ENCODE peak calls at places on chromosomes 13 and 19, in nine cellular contexts. One of them, this sample, is unnamed.

GRCh38 chr19:8390617-8390981 is 439 bp downstream of the RAB11B start:
- DNase-seq in psoas muscle: peak
- DNase-seq in stimulated activated CD8-positive, alpha-beta memory T cell treated with anti-CD3 and anti-CD28 coated beads, Interleukin-7, amount 100 ng/mL, for 1 hour: peak
- DNase-seq in NCI-H2081: peak
- DNase-seq in WTC11: peak
- DNase-seq in dermis microvascular lymphatic vessel endothelial cell: peak
- DNase-seq in NCI-H510A treated with DMSO at 0.1 percent for 48 hours: peak
- DNase-seq in cardiac fibroblast: peak
- DNase-seq in SHP77 treated with DMSO at 0.1 percent for 48 hours: peak
- DNase-seq in this sample: peak

GRCh38 chr19:34120846-34121639 is 51.3 kb upstream of the LSM14A start:
- DNase-seq in dermis microvascular lymphatic vessel endothelial cell: peak
- DNase-seq in SHP77 treated with DMSO at 0.1 percent for 48 hours: no peak
- DNase-seq in NCI-H2081: no peak
- DNase-seq in stimulated activated CD8-positive, alpha-beta memory T cell treated with anti-CD3 and anti-CD28 coated beads, Interleukin-7, amount 100 ng/mL, for 1 hour: peak
- DNase-seq in psoas muscle: no peak
- DNase-seq in NCI-H510A treated with DMSO at 0.1 percent for 48 hours: no peak
- DNase-seq in WTC11: peak
- DNase-seq in cardiac fibroblast: peak
- DNase-seq in this sample: no peak

GRCh38 chr19:36605101-36605838 is at the start of gene ZNF382:
- DNase-seq in dermis microvascular lymphatic vessel endothelial cell: peak
- DNase-seq in NCI-H2081: peak
- DNase-seq in stimulated activated CD8-positive, alpha-beta memory T cell treated with anti-CD3 and anti-CD28 coated beads, Interleukin-7, amount 100 ng/mL, for 1 hour: peak
- DNase-seq in SHP77 treated with DMSO at 0.1 percent for 48 hours: no peak
- DNase-seq in cardiac fibroblast: peak
- DNase-seq in psoas muscle: peak
- DNase-seq in NCI-H510A treated with DMSO at 0.1 percent for 48 hours: no peak
- DNase-seq in WTC11: peak
- DNase-seq in this sample: peak

GRCh38 chr19:45283443-45284033 is 32.5 kb downstream of the MARK4 start:
- DNase-seq in dermis microvascular lymphatic vessel endothelial cell: no peak
- DNase-seq in SHP77 treated with DMSO at 0.1 percent for 48 hours: no peak
- DNase-seq in psoas muscle: no peak
- DNase-seq in NCI-H2081: no peak
- DNase-seq in stimulated activated CD8-positive, alpha-beta memory T cell treated with anti-CD3 and anti-CD28 coated beads, Interleukin-7, amount 100 ng/mL, for 1 hour: no peak
- DNase-seq in cardiac fibroblast: no peak
- DNase-seq in WTC11: no peak
- DNase-seq in NCI-H510A treated with DMSO at 0.1 percent for 48 hours: no peak
- DNase-seq in this sample: no peak

GRCh38 chr19:51709575-51709974 is 14.2 kb downstream of the HAS1 start:
- DNase-seq in NCI-H2081: no peak
- DNase-seq in cardiac fibroblast: no peak
- DNase-seq in dermis microvascular lymphatic vessel endothelial cell: no peak
- DNase-seq in SHP77 treated with DMSO at 0.1 percent for 48 hours: no peak
- DNase-seq in psoas muscle: no peak
- DNase-seq in stimulated activated CD8-positive, alpha-beta memory T cell treated with anti-CD3 and anti-CD28 coated beads, Interleukin-7, amount 100 ng/mL, for 1 hour: no peak
- DNase-seq in NCI-H510A treated with DMSO at 0.1 percent for 48 hours: no peak
- DNase-seq in WTC11: no peak
- DNase-seq in this sample: no peak

GRCh38 chr19:36059180-36059910 is 4.6 kb downstream of the WDR62 start:
- DNase-seq in SHP77 treated with DMSO at 0.1 percent for 48 hours: no peak
- DNase-seq in stimulated activated CD8-positive, alpha-beta memory T cell treated with anti-CD3 and anti-CD28 coated beads, Interleukin-7, amount 100 ng/mL, for 1 hour: no peak
- DNase-seq in cardiac fibroblast: no peak
- DNase-seq in WTC11: no peak
- DNase-seq in dermis microvascular lymphatic vessel endothelial cell: no peak
- DNase-seq in NCI-H2081: no peak
- DNase-seq in psoas muscle: no peak
- DNase-seq in NCI-H510A treated with DMSO at 0.1 percent for 48 hours: no peak
- DNase-seq in this sample: no peak

GRCh38 chr19:14305706-14306105 is 75.5 kb upstream of the ADGRE5 start:
- DNase-seq in WTC11: no peak
- DNase-seq in psoas muscle: no peak
- DNase-seq in dermis microvascular lymphatic vessel endothelial cell: no peak
- DNase-seq in cardiac fibroblast: no peak
- DNase-seq in stimulated activated CD8-positive, alpha-beta memory T cell treated with anti-CD3 and anti-CD28 coated beads, Interleukin-7, amount 100 ng/mL, for 1 hour: no peak
- DNase-seq in NCI-H510A treated with DMSO at 0.1 percent for 48 hours: no peak
- DNase-seq in NCI-H2081: no peak
- DNase-seq in SHP77 treated with DMSO at 0.1 percent for 48 hours: no peak
- DNase-seq in this sample: no peak

GRCh38 chr19:16496613-16496983 is 404 bp downstream of the C19orf44 start:
- DNase-seq in psoas muscle: peak
- DNase-seq in cardiac fibroblast: peak
- DNase-seq in dermis microvascular lymphatic vessel endothelial cell: peak
- DNase-seq in stimulated activated CD8-positive, alpha-beta memory T cell treated with anti-CD3 and anti-CD28 coated beads, Interleukin-7, amount 100 ng/mL, for 1 hour: no peak
- DNase-seq in NCI-H510A treated with DMSO at 0.1 percent for 48 hours: no peak
- DNase-seq in SHP77 treated with DMSO at 0.1 percent for 48 hours: no peak
- DNase-seq in NCI-H2081: no peak
- DNase-seq in WTC11: no peak
- DNase-seq in this sample: no peak

GRCh38 chr19:47356900-47357299 is 7.8 kb downstream of the DHX34 start:
- DNase-seq in WTC11: no peak
- DNase-seq in psoas muscle: no peak
- DNase-seq in SHP77 treated with DMSO at 0.1 percent for 48 hours: no peak
- DNase-seq in NCI-H510A treated with DMSO at 0.1 percent for 48 hours: no peak
- DNase-seq in dermis microvascular lymphatic vessel endothelial cell: no peak
- DNase-seq in stimulated activated CD8-positive, alpha-beta memory T cell treated with anti-CD3 and anti-CD28 coated beads, Interleukin-7, amount 100 ng/mL, for 1 hour: no peak
- DNase-seq in NCI-H2081: no peak
- DNase-seq in cardiac fibroblast: no peak
- DNase-seq in this sample: no peak

GRCh38 chr13:31009166-31009565 is 76.7 kb downstream of the TEX26 start:
- DNase-seq in NCI-H2081: no peak
- DNase-seq in stimulated activated CD8-positive, alpha-beta memory T cell treated with anti-CD3 and anti-CD28 coated beads, Interleukin-7, amount 100 ng/mL, for 1 hour: no peak
- DNase-seq in dermis microvascular lymphatic vessel endothelial cell: no peak
- DNase-seq in psoas muscle: no peak
- DNase-seq in SHP77 treated with DMSO at 0.1 percent for 48 hours: no peak
- DNase-seq in WTC11: no peak
- DNase-seq in cardiac fibroblast: no peak
- DNase-seq in NCI-H510A treated with DMSO at 0.1 percent for 48 hours: no peak
- DNase-seq in this sample: no peak

GRCh38 chr19:7534531-7534980 is 961 bp upstream of the PNPLA6 start:
- DNase-seq in stimulated activated CD8-positive, alpha-beta memory T cell treated with anti-CD3 and anti-CD28 coated beads, Interleukin-7, amount 100 ng/mL, for 1 hour: no peak
- DNase-seq in dermis microvascular lymphatic vessel endothelial cell: peak
- DNase-seq in NCI-H2081: peak
- DNase-seq in psoas muscle: peak
- DNase-seq in SHP77 treated with DMSO at 0.1 percent for 48 hours: peak
- DNase-seq in WTC11: peak
- DNase-seq in cardiac fibroblast: peak
- DNase-seq in NCI-H510A treated with DMSO at 0.1 percent for 48 hours: peak
- DNase-seq in this sample: peak

GRCh38 chr13:43136940-43137574 is 113.7 kb downstream of the DNAJC15 start:
- DNase-seq in psoas muscle: no peak
- DNase-seq in WTC11: no peak
- DNase-seq in NCI-H2081: no peak
- DNase-seq in cardiac fibroblast: no peak
- DNase-seq in stimulated activated CD8-positive, alpha-beta memory T cell treated with anti-CD3 and anti-CD28 coated beads, Interleukin-7, amount 100 ng/mL, for 1 hour: no peak
- DNase-seq in NCI-H510A treated with DMSO at 0.1 percent for 48 hours: no peak
- DNase-seq in SHP77 treated with DMSO at 0.1 percent for 48 hours: no peak
- DNase-seq in dermis microvascular lymphatic vessel endothelial cell: no peak
- DNase-seq in this sample: no peak

GRCh38 chr19:17329061-17329767 is 5.4 kb downstream of the ANO8 start:
- DNase-seq in dermis microvascular lymphatic vessel endothelial cell: no peak
- DNase-seq in NCI-H2081: no peak
- DNase-seq in WTC11: peak
- DNase-seq in SHP77 treated with DMSO at 0.1 percent for 48 hours: no peak
- DNase-seq in stimulated activated CD8-positive, alpha-beta memory T cell treated with anti-CD3 and anti-CD28 coated beads, Interleukin-7, amount 100 ng/mL, for 1 hour: no peak
- DNase-seq in cardiac fibroblast: no peak
- DNase-seq in NCI-H510A treated with DMSO at 0.1 percent for 48 hours: no peak
- DNase-seq in psoas muscle: no peak
- DNase-seq in this sample: no peak

GRCh38 chr19:5093297-5093858 is 124.5 kb downstream of the KDM4B start:
- DNase-seq in cardiac fibroblast: peak
- DNase-seq in NCI-H510A treated with DMSO at 0.1 percent for 48 hours: no peak
- DNase-seq in stimulated activated CD8-positive, alpha-beta memory T cell treated with anti-CD3 and anti-CD28 coated beads, Interleukin-7, amount 100 ng/mL, for 1 hour: no peak
- DNase-seq in WTC11: no peak
- DNase-seq in psoas muscle: no peak
- DNase-seq in NCI-H2081: no peak
- DNase-seq in dermis microvascular lymphatic vessel endothelial cell: no peak
- DNase-seq in SHP77 treated with DMSO at 0.1 percent for 48 hours: peak
- DNase-seq in this sample: no peak

GRCh38 chr13:30737511-30738342 is 2.4 kb downstream of the ALOX5AP start:
- DNase-seq in SHP77 treated with DMSO at 0.1 percent for 48 hours: no peak
- DNase-seq in NCI-H2081: no peak
- DNase-seq in stimulated activated CD8-positive, alpha-beta memory T cell treated with anti-CD3 and anti-CD28 coated beads, Interleukin-7, amount 100 ng/mL, for 1 hour: no peak
- DNase-seq in NCI-H510A treated with DMSO at 0.1 percent for 48 hours: no peak
- DNase-seq in cardiac fibroblast: no peak
- DNase-seq in dermis microvascular lymphatic vessel endothelial cell: no peak
- DNase-seq in WTC11: no peak
- DNase-seq in psoas muscle: no peak
- DNase-seq in this sample: no peak

GRCh38 chr19:2806736-2807378 is 12.8 kb upstream of the ZNF554 start:
- DNase-seq in WTC11: no peak
- DNase-seq in dermis microvascular lymphatic vessel endothelial cell: no peak
- DNase-seq in psoas muscle: no peak
- DNase-seq in SHP77 treated with DMSO at 0.1 percent for 48 hours: no peak
- DNase-seq in cardiac fibroblast: no peak
- DNase-seq in NCI-H2081: no peak
- DNase-seq in stimulated activated CD8-positive, alpha-beta memory T cell treated with anti-CD3 and anti-CD28 coated beads, Interleukin-7, amount 100 ng/mL, for 1 hour: no peak
- DNase-seq in NCI-H510A treated with DMSO at 0.1 percent for 48 hours: no peak
- DNase-seq in this sample: no peak

GRCh38 chr19:58229255-58229639 is 533 bp downstream of the ZNF544 start:
- DNase-seq in NCI-H2081: peak
- DNase-seq in SHP77 treated with DMSO at 0.1 percent for 48 hours: no peak
- DNase-seq in WTC11: peak
- DNase-seq in NCI-H510A treated with DMSO at 0.1 percent for 48 hours: no peak
- DNase-seq in cardiac fibroblast: peak
- DNase-seq in psoas muscle: no peak
- DNase-seq in dermis microvascular lymphatic vessel endothelial cell: peak
- DNase-seq in stimulated activated CD8-positive, alpha-beta memory T cell treated with anti-CD3 and anti-CD28 coated beads, Interleukin-7, amount 100 ng/mL, for 1 hour: no peak
- DNase-seq in this sample: no peak

GRCh38 chr13:43009506-43009905 is 13.9 kb upstream of the DNAJC15 start:
- DNase-seq in WTC11: no peak
- DNase-seq in NCI-H510A treated with DMSO at 0.1 percent for 48 hours: no peak
- DNase-seq in psoas muscle: no peak
- DNase-seq in SHP77 treated with DMSO at 0.1 percent for 48 hours: no peak
- DNase-seq in NCI-H2081: no peak
- DNase-seq in dermis microvascular lymphatic vessel endothelial cell: no peak
- DNase-seq in stimulated activated CD8-positive, alpha-beta memory T cell treated with anti-CD3 and anti-CD28 coated beads, Interleukin-7, amount 100 ng/mL, for 1 hour: no peak
- DNase-seq in cardiac fibroblast: no peak
- DNase-seq in this sample: no peak

GRCh38 chr19:53813996-53814395 is 10.1 kb downstream of the NLRP12 start:
- DNase-seq in NCI-H510A treated with DMSO at 0.1 percent for 48 hours: no peak
- DNase-seq in stimulated activated CD8-positive, alpha-beta memory T cell treated with anti-CD3 and anti-CD28 coated beads, Interleukin-7, amount 100 ng/mL, for 1 hour: no peak
- DNase-seq in WTC11: no peak
- DNase-seq in SHP77 treated with DMSO at 0.1 percent for 48 hours: no peak
- DNase-seq in cardiac fibroblast: no peak
- DNase-seq in psoas muscle: no peak
- DNase-seq in dermis microvascular lymphatic vessel endothelial cell: no peak
- DNase-seq in NCI-H2081: no peak
- DNase-seq in this sample: no peak

GRCh38 chr19:13102666-13103584 is at the start of gene LYL1:
- DNase-seq in NCI-H510A treated with DMSO at 0.1 percent for 48 hours: no peak
- DNase-seq in stimulated activated CD8-positive, alpha-beta memory T cell treated with anti-CD3 and anti-CD28 coated beads, Interleukin-7, amount 100 ng/mL, for 1 hour: no peak
- DNase-seq in NCI-H2081: no peak
- DNase-seq in psoas muscle: peak
- DNase-seq in WTC11: peak
- DNase-seq in SHP77 treated with DMSO at 0.1 percent for 48 hours: no peak
- DNase-seq in dermis microvascular lymphatic vessel endothelial cell: peak
- DNase-seq in cardiac fibroblast: peak
- DNase-seq in this sample: peak

GRCh38 chr13:32174366-32174765 is 140.8 kb downstream of the ZAR1L start:
- DNase-seq in psoas muscle: no peak
- DNase-seq in WTC11: no peak
- DNase-seq in dermis microvascular lymphatic vessel endothelial cell: no peak
- DNase-seq in NCI-H2081: no peak
- DNase-seq in stimulated activated CD8-positive, alpha-beta memory T cell treated with anti-CD3 and anti-CD28 coated beads, Interleukin-7, amount 100 ng/mL, for 1 hour: no peak
- DNase-seq in SHP77 treated with DMSO at 0.1 percent for 48 hours: no peak
- DNase-seq in cardiac fibroblast: no peak
- DNase-seq in NCI-H510A treated with DMSO at 0.1 percent for 48 hours: no peak
- DNase-seq in this sample: no peak

GRCh38 chr13:64164435-64164834 is 2748.8 kb upstream of the PCDH20 start:
- DNase-seq in psoas muscle: peak
- DNase-seq in dermis microvascular lymphatic vessel endothelial cell: no peak
- DNase-seq in NCI-H510A treated with DMSO at 0.1 percent for 48 hours: no peak
- DNase-seq in WTC11: no peak
- DNase-seq in stimulated activated CD8-positive, alpha-beta memory T cell treated with anti-CD3 and anti-CD28 coated beads, Interleukin-7, amount 100 ng/mL, for 1 hour: no peak
- DNase-seq in cardiac fibroblast: no peak
- DNase-seq in NCI-H2081: no peak
- DNase-seq in SHP77 treated with DMSO at 0.1 percent for 48 hours: no peak
- DNase-seq in this sample: no peak

GRCh38 chr19:44626067-44626624 is 12.8 kb downstream of the IGSF23 start:
- DNase-seq in NCI-H2081: no peak
- DNase-seq in WTC11: no peak
- DNase-seq in SHP77 treated with DMSO at 0.1 percent for 48 hours: no peak
- DNase-seq in NCI-H510A treated with DMSO at 0.1 percent for 48 hours: no peak
- DNase-seq in stimulated activated CD8-positive, alpha-beta memory T cell treated with anti-CD3 and anti-CD28 coated beads, Interleukin-7, amount 100 ng/mL, for 1 hour: no peak
- DNase-seq in psoas muscle: no peak
- DNase-seq in dermis microvascular lymphatic vessel endothelial cell: peak
- DNase-seq in cardiac fibroblast: peak
- DNase-seq in this sample: peak

GRCh38 chr13:27080018-27080948 is 91.3 kb downstream of the USP12 start:
- DNase-seq in stimulated activated CD8-positive, alpha-beta memory T cell treated with anti-CD3 and anti-CD28 coated beads, Interleukin-7, amount 100 ng/mL, for 1 hour: no peak
- DNase-seq in NCI-H2081: no peak
- DNase-seq in NCI-H510A treated with DMSO at 0.1 percent for 48 hours: no peak
- DNase-seq in dermis microvascular lymphatic vessel endothelial cell: no peak
- DNase-seq in psoas muscle: no peak
- DNase-seq in WTC11: no peak
- DNase-seq in cardiac fibroblast: no peak
- DNase-seq in SHP77 treated with DMSO at 0.1 percent for 48 hours: no peak
- DNase-seq in this sample: no peak

GRCh38 chr19:55452381-55453325 is 8.8 kb downstream of the ISOC2 start:
- DNase-seq in psoas muscle: peak
- DNase-seq in dermis microvascular lymphatic vessel endothelial cell: peak
- DNase-seq in stimulated activated CD8-positive, alpha-beta memory T cell treated with anti-CD3 and anti-CD28 coated beads, Interleukin-7, amount 100 ng/mL, for 1 hour: no peak
- DNase-seq in NCI-H2081: peak
- DNase-seq in SHP77 treated with DMSO at 0.1 percent for 48 hours: peak
- DNase-seq in cardiac fibroblast: peak
- DNase-seq in NCI-H510A treated with DMSO at 0.1 percent for 48 hours: no peak
- DNase-seq in WTC11: peak
- DNase-seq in this sample: no peak

GRCh38 chr13:81446441-81446840 is 1105.5 kb upstream of the SPRY2 start:
- DNase-seq in cardiac fibroblast: no peak
- DNase-seq in dermis microvascular lymphatic vessel endothelial cell: no peak
- DNase-seq in WTC11: no peak
- DNase-seq in psoas muscle: no peak
- DNase-seq in stimulated activated CD8-positive, alpha-beta memory T cell treated with anti-CD3 and anti-CD28 coated beads, Interleukin-7, amount 100 ng/mL, for 1 hour: no peak
- DNase-seq in NCI-H2081: no peak
- DNase-seq in SHP77 treated with DMSO at 0.1 percent for 48 hours: no peak
- DNase-seq in NCI-H510A treated with DMSO at 0.1 percent for 48 hours: no peak
- DNase-seq in this sample: no peak

GRCh38 chr13:98540476-98540875 is 36.4 kb downstream of the STK24 start:
- DNase-seq in stimulated activated CD8-positive, alpha-beta memory T cell treated with anti-CD3 and anti-CD28 coated beads, Interleukin-7, amount 100 ng/mL, for 1 hour: no peak
- DNase-seq in cardiac fibroblast: peak
- DNase-seq in SHP77 treated with DMSO at 0.1 percent for 48 hours: no peak
- DNase-seq in dermis microvascular lymphatic vessel endothelial cell: no peak
- DNase-seq in NCI-H2081: no peak
- DNase-seq in NCI-H510A treated with DMSO at 0.1 percent for 48 hours: no peak
- DNase-seq in psoas muscle: no peak
- DNase-seq in WTC11: no peak
- DNase-seq in this sample: no peak

GRCh38 chr19:7004313-7004931 is 16.8 kb downstream of the MBD3L2B start:
- DNase-seq in NCI-H510A treated with DMSO at 0.1 percent for 48 hours: peak
- DNase-seq in NCI-H2081: peak
- DNase-seq in cardiac fibroblast: no peak
- DNase-seq in stimulated activated CD8-positive, alpha-beta memory T cell treated with anti-CD3 and anti-CD28 coated beads, Interleukin-7, amount 100 ng/mL, for 1 hour: no peak
- DNase-seq in psoas muscle: no peak
- DNase-seq in SHP77 treated with DMSO at 0.1 percent for 48 hours: no peak
- DNase-seq in WTC11: no peak
- DNase-seq in dermis microvascular lymphatic vessel endothelial cell: peak
- DNase-seq in this sample: no peak

GRCh38 chr19:56966225-56966696 is 125.7 kb upstream of the PEG3 start:
- DNase-seq in psoas muscle: no peak
- DNase-seq in dermis microvascular lymphatic vessel endothelial cell: no peak
- DNase-seq in NCI-H510A treated with DMSO at 0.1 percent for 48 hours: no peak
- DNase-seq in stimulated activated CD8-positive, alpha-beta memory T cell treated with anti-CD3 and anti-CD28 coated beads, Interleukin-7, amount 100 ng/mL, for 1 hour: no peak
- DNase-seq in SHP77 treated with DMSO at 0.1 percent for 48 hours: no peak
- DNase-seq in NCI-H2081: no peak
- DNase-seq in cardiac fibroblast: no peak
- DNase-seq in WTC11: no peak
- DNase-seq in this sample: no peak

GRCh38 chr19:2977686-2978466 is 512 bp downstream of the TLE6 start:
- DNase-seq in psoas muscle: no peak
- DNase-seq in NCI-H2081: no peak
- DNase-seq in NCI-H510A treated with DMSO at 0.1 percent for 48 hours: no peak
- DNase-seq in WTC11: no peak
- DNase-seq in cardiac fibroblast: peak
- DNase-seq in stimulated activated CD8-positive, alpha-beta memory T cell treated with anti-CD3 and anti-CD28 coated beads, Interleukin-7, amount 100 ng/mL, for 1 hour: no peak
- DNase-seq in dermis microvascular lymphatic vessel endothelial cell: no peak
- DNase-seq in SHP77 treated with DMSO at 0.1 percent for 48 hours: no peak
- DNase-seq in this sample: no peak

GRCh38 chr19:16361926-16362325 is 37.3 kb downstream of the KLF2 start:
- DNase-seq in cardiac fibroblast: no peak
- DNase-seq in WTC11: no peak
- DNase-seq in dermis microvascular lymphatic vessel endothelial cell: no peak
- DNase-seq in psoas muscle: no peak
- DNase-seq in SHP77 treated with DMSO at 0.1 percent for 48 hours: no peak
- DNase-seq in stimulated activated CD8-positive, alpha-beta memory T cell treated with anti-CD3 and anti-CD28 coated beads, Interleukin-7, amount 100 ng/mL, for 1 hour: no peak
- DNase-seq in NCI-H2081: no peak
- DNase-seq in NCI-H510A treated with DMSO at 0.1 percent for 48 hours: no peak
- DNase-seq in this sample: no peak